ENCODE peak calls at places on chromosomes 2 and 18, in ten cellular contexts. M is GM04504; R is HT-29; Y is central memory CD4-positive, alpha-beta T cell; A is stromal cell of bone marrow; X is GM12878; S is Daoy; B is DMS 273 treated with DMSO at 0.1 percent for 48 hours; J is heart right ventricle; H is stimulated activated CD8-positive, alpha-beta memory T cell treated with anti-CD3 and anti-CD28 coated beads, Interleukin-15, amount 100 ng/mL, for 24 hours. E is an unnamed sample.
A peak's percentile ranks its signal among the peaks of the same experiment; 100 is the strongest.

GRCh38 chr18:56112013-56112749 is 524.2 kb upstream of the TCF4 start:
- DNase-seq in A (peak; percentile 17), H (no peak), J (no peak), S (peak; percentile 43), M (no peak), B (no peak), X (peak; percentile 45), R (no peak), Y (no peak), E (no peak)

GRCh38 chr2:11710632-11711381 is 35.6 kb upstream of the LPIN1 start:
- DNase-seq in B (no peak), S (no peak), Y (no peak), H (no peak), M (no peak), X (no peak), J (no peak), R (no peak), A (no peak), E (no peak)

GRCh38 chr2:29238497-29238896 is 123.3 kb downstream of the CLIP4 start:
- DNase-seq in R (peak; percentile 56), A (no peak), S (peak; percentile 53), X (no peak), H (no peak), J (no peak), B (no peak), M (no peak), Y (no peak), E (no peak)

GRCh38 chr2:197435598-197436435 is 989 bp upstream of the SF3B1 start:
- DNase-seq in Y (peak; percentile 21), S (no peak), H (no peak), M (no peak), A (no peak), J (no peak), B (no peak), R (no peak), X (no peak), E (no peak)

GRCh38 chr2:118738524-118739308 is 108.7 kb downstream of the EN1 start:
- DNase-seq in J (no peak), R (peak; percentile 36), B (no peak), X (no peak), M (peak; percentile 91), H (no peak), S (peak; percentile 92), A (peak; percentile 98), Y (no peak), E (no peak)

GRCh38 chr2:3785220-3785889 is 82.0 kb downstream of the DCDC2C start:
- DNase-seq in S (peak; percentile 75), J (no peak), A (no peak), R (peak; percentile 50), H (no peak), Y (no peak), B (no peak), M (no peak), X (no peak), E (no peak)

GRCh38 chr18:67896471-67896870 is 380.0 kb upstream of the DSEL start:
- DNase-seq in R (no peak), M (no peak), Y (no peak), S (no peak), B (peak; percentile 41), H (no peak), X (no peak), A (no peak), J (no peak), E (no peak)

GRCh38 chr2:111119004-111119846 is 1.5 kb upstream of the BCL2L11 start:
- DNase-seq in J (peak; percentile 28), M (no peak), X (no peak), B (no peak), H (no peak), R (no peak), A (no peak), S (no peak), Y (peak; percentile 33), E (peak; percentile 38)

GRCh38 chr18:48766487-48766886 is 184.3 kb downstream of the SMAD7 start:
- DNase-seq in A (no peak), R (peak; percentile 7), S (no peak), M (no peak), H (no peak), Y (no peak), J (no peak), X (no peak), B (no peak), E (no peak)

GRCh38 chr2:140835079-140835478 is 1295.7 kb downstream of the LRP1B start:
- DNase-seq in B (no peak), M (no peak), X (no peak), J (no peak), S (no peak), R (no peak), H (no peak), Y (no peak), A (no peak), E (no peak)

E was measured in nephron progenitor cell.